ENCODE peak calls at places on chromosomes 13 and 19, in seven cellular contexts. M, X, Z, N, Q, U and P are unnamed samples.

GRCh38 chr13:85316501-85316900 is 482.7 kb downstream of the SLITRK6 start:
- DNase-seq in Q (no peak), U (no peak), M (no peak), X (no peak), N (no peak), Z (no peak), P (no peak)

GRCh38 chr13:45105895-45106294 is 14.4 kb upstream of the GTF2F2 start:
- DNase-seq in X (peak), M (no peak), N (no peak), Q (peak), U (no peak), Z (no peak), P (no peak)

GRCh38 chr19:35261356-35262100 is 7.2 kb upstream of the USF2 start:
- DNase-seq in M (peak), Z (peak), X (no peak), N (no peak), Q (no peak), U (no peak), P (no peak)

GRCh38 chr19:7888145-7888825 is at the start of gene LRRC8E:
- DNase-seq in N (peak), U (no peak), Q (peak), Z (peak), X (peak), M (no peak), P (peak)

GRCh38 chr19:38062959-38063786 is 156.2 kb downstream of the SIPA1L3 start:
- DNase-seq in M (no peak), N (no peak), Z (peak), X (no peak), U (no peak), Q (no peak), P (no peak)

GRCh38 chr13:77184455-77184854 is 142.4 kb downstream of the MYCBP2 start:
- DNase-seq in X (peak), U (peak), Z (no peak), M (no peak), Q (peak), N (no peak), P (no peak)

GRCh38 chr13:48748681-48749080 is 95.0 kb downstream of the CYSLTR2 start:
- DNase-seq in M (no peak), U (no peak), Z (no peak), N (no peak), X (peak), Q (no peak), P (no peak)

GRCh38 chr13:91323349-91323748 is 24.1 kb upstream of the MIR17HG start:
- DNase-seq in X (no peak), N (no peak), Q (no peak), U (no peak), Z (no peak), M (no peak), P (no peak)

GRCh38 chr13:104024416-104025170 is 958.4 kb upstream of the SLC10A2 start:
- DNase-seq in N (no peak), M (no peak), X (peak), Z (no peak), U (no peak), Q (peak), P (no peak)

GRCh38 chr19:32373614-32374295 is 28.3 kb downstream of the ZNF507 start:
- DNase-seq in N (peak), Q (peak), U (no peak), M (no peak), X (peak), Z (peak), P (no peak)

GRCh38 chr13:36207672-36208071 is 6.7 kb downstream of the SOHLH2 start:
- DNase-seq in M (no peak), X (peak), N (no peak), U (no peak), Q (no peak), Z (no peak), P (no peak)
- TF ChIP-seq CTCF in M (no peak), X (no peak), N (no peak), U (no peak), Q (no peak), Z (no peak), P (no peak)

GRCh38 chr19:4386038-4386782 is 14.1 kb downstream of the SH3GL1 start:
- DNase-seq in M (no peak), X (no peak), N (no peak), Z (no peak), U (no peak), Q (no peak), P (no peak)
- TF ChIP-seq CTCF in M (peak), X (peak), N (peak), Z (no peak), U (no peak), Q (peak), P (peak)

GRCh38 chr19:46839752-46840151 is 10.9 kb downstream of the AP2S1 start:
- DNase-seq in M (no peak), N (no peak), U (no peak), X (no peak), Z (no peak), Q (peak), P (no peak)

GRCh38 chr19:46841458-46842083 is 9.1 kb downstream of the AP2S1 start:
- DNase-seq in X (peak), N (peak), Z (no peak), M (no peak), U (no peak), Q (peak), P (no peak)

GRCh38 chr19:46842791-46843190 is 7.9 kb downstream of the AP2S1 start:
- DNase-seq in N (no peak), Z (no peak), Q (no peak), X (no peak), M (no peak), U (no peak), P (no peak)

GRCh38 chr19:46838160-46838559 is 12.5 kb downstream of the AP2S1 start:
- DNase-seq in U (no peak), M (no peak), N (no peak), Q (no peak), Z (no peak), X (no peak), P (no peak)

DNA sequence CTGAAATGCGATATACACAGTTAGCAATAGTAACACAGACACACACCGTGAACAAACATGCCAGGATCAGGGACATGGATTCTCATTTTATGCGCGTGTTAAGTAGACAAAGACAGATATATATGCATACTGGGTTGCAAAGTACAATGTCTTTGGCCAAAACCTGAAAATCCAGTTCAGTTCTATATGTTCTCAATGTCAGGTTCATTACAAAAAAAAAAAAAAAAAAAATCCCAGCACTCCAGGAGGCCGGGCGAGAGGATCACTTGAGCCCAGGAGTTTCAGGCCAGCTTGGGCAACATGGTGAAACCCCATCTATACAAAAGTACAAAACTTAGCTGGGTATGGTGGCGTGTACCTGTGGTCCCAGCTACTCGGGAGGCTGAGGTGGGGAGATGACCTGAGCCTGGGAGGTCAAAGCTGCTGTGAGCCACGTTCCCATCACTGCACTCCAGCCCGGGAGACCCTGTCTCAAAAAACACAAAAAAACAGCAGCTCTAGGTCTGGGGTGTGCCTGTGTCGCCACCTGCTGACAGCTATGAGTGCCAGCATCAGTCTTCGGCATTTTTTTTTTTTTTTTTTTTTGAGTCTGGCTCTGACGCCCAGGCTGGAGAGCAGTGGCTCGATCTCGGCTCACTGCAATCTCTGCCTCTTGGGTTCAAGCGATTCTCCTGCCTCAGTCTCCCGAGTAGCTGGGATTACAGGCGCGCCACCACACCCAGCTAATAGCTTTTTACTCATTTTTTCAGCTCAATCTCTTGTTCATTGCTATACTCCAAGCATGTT is 10.3 kb downstream of the AP2S1 start:
- DNase-seq in X (peak), Z (peak), N (no peak), U (peak), M (no peak), Q (peak), P (peak)
- TF ChIP-seq CTCF in X (peak), Z (peak), N (peak), U (peak), M (peak), Q (peak), P (peak)

GRCh38 chr19:45103625-45104319 is 10.8 kb downstream of the PPP1R37 start:
- DNase-seq in M (no peak), Z (peak), X (no peak), N (no peak), Q (no peak), U (no peak), P (no peak)
- TF ChIP-seq CTCF in M (peak), Z (no peak), X (peak), N (no peak), Q (no peak), U (no peak), P (no peak)

GRCh38 chr19:40502081-40502480 is 35.3 kb downstream of the SPTBN4 start:
- DNase-seq in U (no peak), M (no peak), X (no peak), N (no peak), Z (no peak), Q (no peak), P (no peak)

GRCh38 chr19:40499320-40499719 is 32.5 kb downstream of the SPTBN4 start:
- DNase-seq in Z (no peak), Q (no peak), U (no peak), X (no peak), M (no peak), N (no peak), P (no peak)

GRCh38 chr19:40503300-40503699 is 36.5 kb downstream of the SPTBN4 start:
- DNase-seq in Z (no peak), U (no peak), X (no peak), Q (no peak), M (no peak), N (no peak), P (no peak)

GRCh38 chr19:40501599-40501998 is 34.8 kb downstream of the SPTBN4 start:
- DNase-seq in U (no peak), Z (no peak), Q (no peak), X (no peak), M (no peak), N (no peak), P (no peak)

GRCh38 chr19:40502647-40503046 is 35.8 kb downstream of the SPTBN4 start:
- DNase-seq in M (no peak), N (peak), Z (peak), Q (peak), X (no peak), U (no peak), P (no peak)
- TF ChIP-seq CTCF in M (peak), N (peak), Z (peak), Q (peak), X (peak), U (no peak), P (no peak)

DNA sequence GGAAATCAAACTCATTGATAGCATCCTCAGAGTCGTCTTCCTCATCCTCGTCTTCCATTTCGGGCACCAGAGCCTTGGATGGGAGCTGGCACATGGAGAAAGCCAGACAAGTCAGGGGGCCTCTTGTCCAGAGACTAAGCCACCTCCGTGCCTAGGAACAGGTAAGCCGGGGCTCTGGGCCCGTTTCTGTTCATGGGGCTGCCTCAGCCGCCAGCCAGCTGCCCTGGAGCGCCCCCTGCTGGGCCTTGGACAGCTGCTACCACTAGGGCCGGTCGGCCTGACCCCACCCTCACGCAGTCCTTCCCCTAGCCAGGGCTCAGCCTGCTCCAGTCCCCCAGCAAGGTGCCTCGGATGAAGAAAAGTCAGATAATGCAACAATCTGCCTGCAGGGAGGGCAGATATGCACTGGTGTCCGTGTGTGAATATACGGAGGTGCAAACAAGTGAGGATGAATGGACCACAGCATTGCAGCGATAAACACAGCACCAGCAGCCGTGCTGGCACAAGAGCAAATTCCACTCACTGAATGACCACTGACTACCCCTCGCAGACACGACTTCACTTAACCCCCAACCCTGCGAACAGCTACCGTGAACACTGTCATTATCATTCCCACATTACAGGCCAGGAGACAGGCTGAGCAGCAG is 11.9 kb upstream of the PRKD2 start:
- DNase-seq in M (no peak), Q (peak), X (peak), U (peak), N (peak), Z (peak), P (peak)
- TF ChIP-seq CTCF in M (peak), Q (peak), X (peak), U (peak), N (peak), Z (peak), P (peak)

DNA sequence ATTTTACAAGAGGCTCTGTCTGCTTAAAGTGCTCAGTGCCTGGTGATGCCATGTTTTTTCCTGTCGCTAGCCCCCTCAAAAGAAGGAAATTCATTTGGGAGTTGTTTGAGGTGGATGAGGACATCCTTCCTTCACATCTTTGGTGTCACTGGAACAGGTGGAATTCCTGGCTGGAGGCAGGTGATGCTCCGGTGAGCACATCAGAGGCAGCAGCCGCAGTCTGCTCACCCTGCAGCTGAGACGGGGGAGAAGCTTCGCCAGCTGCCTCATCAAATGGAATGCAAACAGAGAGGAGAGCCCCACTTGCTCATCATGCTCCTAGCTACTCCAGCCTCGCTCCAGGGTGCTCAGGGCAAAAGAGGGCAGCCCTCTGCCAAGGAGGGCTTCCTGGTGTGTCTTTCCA is 74.1 kb upstream of the UBL3 start:
- DNase-seq in Z (peak), U (no peak), N (peak), M (no peak), Q (peak), X (peak), P (no peak)
- TF ChIP-seq CTCF in Z (peak), U (no peak), N (no peak), M (no peak), Q (no peak), X (no peak), P (peak)